ENCODE peak calls at places on chromosome 15, in five cellular contexts. J is dermis blood vessel endothelial cell, P is mucosa of gallbladder, V is NCI-H1436, Y is NAMALWA. H is an unnamed sample.

GRCh38 chr15:83547168-83547567 is 100.0 kb downstream of the SH3GL3 start:
- DNase-seq in P (no peak), Y (no peak), V (no peak), J (no peak), H (no peak)

GRCh38 chr15:67307889-67308597 is 53.5 kb downstream of the IQCH start:
- DNase-seq in V (no peak), P (no peak), Y (no peak), J (no peak), H (no peak)

GRCh38 chr15:98787936-98788757 is 139.8 kb downstream of the IGF1R start:
- DNase-seq in Y (no peak), V (no peak), P (no peak), J (peak), H (peak)

GRCh38 chr15:72098076-72098475 is 19.9 kb downstream of the MYO9A start:
- DNase-seq in Y (no peak), P (no peak), V (no peak), J (no peak), H (no peak)

GRCh38 chr15:88428805-88429605 is 38.2 kb downstream of the MRPL46 start:
- DNase-seq in J (no peak), V (no peak), P (no peak), Y (no peak), H (no peak)

GRCh38 chr15:59191855-59192237 is 14.8 kb upstream of the LDHAL6B start:
- DNase-seq in V (no peak), J (peak), Y (no peak), P (no peak), H (peak)

GRCh38 chr15:100383302-100384107 is 41.7 kb upstream of the ADAMTS17 start:
- DNase-seq in Y (peak), J (peak), P (peak), V (no peak), H (peak)

GRCh38 chr15:70120954-70121655 is 23.4 kb upstream of the TLE3 start:
- DNase-seq in Y (no peak), J (no peak), P (no peak), V (no peak), H (no peak)

GRCh38 chr15:75712668-75713337 is at the start of gene CSPG4:
- DNase-seq in V (no peak), Y (no peak), P (no peak), J (no peak), H (no peak)

GRCh38 chr15:54560417-54560816 is 582.2 kb downstream of the UNC13C start:
- DNase-seq in V (no peak), Y (no peak), J (no peak), P (no peak), H (no peak)

GRCh38 chr15:89958107-89958805 is 42.9 kb upstream of the ZNF710 start:
- DNase-seq in Y (no peak), V (no peak), P (peak), J (no peak), H (no peak)

GRCh38 chr15:57377478-57377847 is 1.2 kb downstream of the CGNL1 start:
- DNase-seq in Y (no peak), V (no peak), J (peak), P (no peak), H (no peak)

GRCh38 chr15:98803228-98804056 is 155.1 kb downstream of the IGF1R start:
- DNase-seq in P (no peak), V (no peak), J (peak), Y (no peak), H (no peak)

GRCh38 chr15:37098468-37099320 is 1.7 kb downstream of the MEIS2 start:
- DNase-seq in P (peak), Y (peak), J (peak), V (peak), H (peak)

H was measured in lung microvascular endothelial cell.